ENCODE peak calls at places on chromosome 21, in four cellular contexts. L is GM23248, C is foreskin keratinocyte, W is fibroblast of lung. E is an unnamed sample.

GRCh38 chr21:25370311-25370744 is 237.0 kb downstream of the MRPL39 start:
- DNase-seq in L (peak), C (peak), W (peak), E (no peak)

GRCh38 chr21:44012474-44013379 is 618 bp downstream of the TRAPPC10 start:
- DNase-seq in L (peak), C (no peak), W (peak), E (peak)

GRCh38 chr21:42609806-42610205 is 43.6 kb upstream of the PDE9A start:
- DNase-seq in L (no peak), C (no peak), W (no peak), E (no peak)

GRCh38 chr21:43354016-43354420 is 72.9 kb downstream of the SIK1 start:
- DNase-seq in L (no peak), C (no peak), W (no peak), E (no peak)

GRCh38 chr21:31414601-31415000 is 70.5 kb upstream of the TIAM1 start:
- DNase-seq in L (no peak), C (no peak), W (no peak), E (no peak)

GRCh38 chr21:42570362-42570761 is 56.7 kb downstream of the SLC37A1 start:
- DNase-seq in L (no peak), C (no peak), W (no peak), E (peak)

GRCh38 chr21:24941316-24942185 is 665.7 kb downstream of the MRPL39 start:
- DNase-seq in L (no peak), C (peak), W (peak), E (peak)

GRCh38 chr21:42724226-42724920 is 71.0 kb downstream of the PDE9A start:
- DNase-seq in L (peak), C (no peak), W (peak), E (no peak)

GRCh38 chr21:46570631-46571030 is 34.3 kb downstream of the S100B start:
- DNase-seq in L (no peak), C (no peak), W (no peak), E (no peak)

GRCh38 chr21:30444204-30444603 is 4.1 kb downstream of the KRTAP15-1 start:
- DNase-seq in L (no peak), C (no peak), W (no peak), E (no peak)

GRCh38 chr21:31716106-31716505 is 15.8 kb downstream of the SCAF4 start:
- DNase-seq in L (no peak), C (no peak), W (no peak), E (no peak)

GRCh38 chr21:28758042-28758882 is 234.4 kb downstream of the LTN1 start:
- DNase-seq in L (peak), C (no peak), W (peak), E (no peak)

GRCh38 chr21:31555741-31556191 is 103.7 kb upstream of the SOD1 start:
- DNase-seq in L (no peak), C (no peak), W (no peak), E (no peak)

GRCh38 chr21:22561946-22562345 is 1563.7 kb downstream of the NCAM2 start:
- DNase-seq in L (no peak), C (no peak), W (no peak), E (no peak)

GRCh38 chr21:41796476-41797080 is 29.7 kb upstream of the RIPK4 start:
- DNase-seq in L (no peak), C (no peak), W (no peak), E (no peak)

GRCh38 chr21:26572026-26572425 is 1.1 kb downstream of the CYYR1 start:
- DNase-seq in L (no peak), C (no peak), W (no peak), E (no peak)

GRCh38 chr21:28257276-28257675 is 735.4 kb downstream of the LTN1 start:
- DNase-seq in L (no peak), C (no peak), W (no peak), E (no peak)

GRCh38 chr21:36854391-36854790 is 112.1 kb downstream of the HLCS start:
- DNase-seq in L (peak), C (no peak), W (no peak), E (no peak)

GRCh38 chr21:36145259-36145658 is 10.4 kb downstream of the CBR3 start:
- DNase-seq in L (no peak), C (no peak), W (no peak), E (no peak)

GRCh38 chr21:42405064-42406059 is 1.7 kb downstream of the UBASH3A start:
- DNase-seq in L (no peak), C (no peak), W (no peak), E (no peak)

GRCh38 chr21:33441489-33442477 is 38.0 kb downstream of the TMEM50B start:
- DNase-seq in L (peak), C (peak), W (peak), E (no peak)
- H3K27ac ChIP-seq in L (peak), C (peak), W (peak), E (peak)

GRCh38 chr21:14876464-14876863 is 188.3 kb downstream of the NRIP1 start:
- DNase-seq in L (no peak), C (no peak), W (no peak), E (no peak)

GRCh38 chr21:14875704-14876364 is 189.0 kb downstream of the NRIP1 start:
- DNase-seq in L (no peak), C (no peak), W (peak), E (no peak)

GRCh38 chr21:14877581-14878228 is 187.1 kb downstream of the NRIP1 start:
- DNase-seq in L (peak), C (no peak), W (peak), E (no peak)

GRCh38 chr21:14874379-14874778 is 190.4 kb downstream of the NRIP1 start:
- DNase-seq in L (no peak), C (no peak), W (no peak), E (no peak)

DNA sequence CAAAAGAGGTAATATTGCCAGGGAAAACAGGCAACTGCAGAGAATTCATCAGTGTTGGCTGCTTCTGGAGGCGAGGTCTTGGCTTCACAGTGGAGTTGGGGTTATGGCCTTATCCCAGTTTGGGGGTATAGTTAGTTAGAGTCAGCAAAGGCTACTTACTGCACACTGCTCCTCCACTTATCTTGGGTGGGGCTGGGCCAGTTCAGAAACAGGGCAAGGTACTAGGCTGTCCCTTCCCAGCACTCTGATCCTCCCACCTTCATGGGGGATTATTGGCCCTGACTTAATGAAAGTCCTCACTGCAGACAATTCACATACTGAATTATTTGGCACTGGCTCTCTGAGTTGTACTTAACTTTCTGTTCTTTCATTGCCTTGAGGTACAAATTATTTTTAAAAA is 189.6 kb downstream of the NRIP1 start:
- DNase-seq in L (no peak), C (no peak), W (no peak), E (no peak)
- H3K27ac ChIP-seq in L (no peak), C (no peak), W (no peak), E (no peak)

GRCh38 chr21:45082715-45083114 is 8.3 kb downstream of the ADARB1 start:
- DNase-seq in L (no peak), C (no peak), W (no peak), E (no peak)

GRCh38 chr21:45080232-45080631 is 5.9 kb downstream of the ADARB1 start:
- DNase-seq in L (peak), C (no peak), W (no peak), E (no peak)

GRCh38 chr21:45079351-45079750 is 5.0 kb downstream of the ADARB1 start:
- DNase-seq in L (peak), C (no peak), W (no peak), E (no peak)

GRCh38 chr21:45081636-45082035 is 7.3 kb downstream of the ADARB1 start:
- DNase-seq in L (no peak), C (no peak), W (no peak), E (no peak)

GRCh38 chr21:45080639-45081414 is 6.4 kb downstream of the ADARB1 start:
- DNase-seq in L (peak), C (no peak), W (peak), E (no peak)
- H3K27ac ChIP-seq in L (peak), C (no peak), W (no peak), E (peak)

DNA sequence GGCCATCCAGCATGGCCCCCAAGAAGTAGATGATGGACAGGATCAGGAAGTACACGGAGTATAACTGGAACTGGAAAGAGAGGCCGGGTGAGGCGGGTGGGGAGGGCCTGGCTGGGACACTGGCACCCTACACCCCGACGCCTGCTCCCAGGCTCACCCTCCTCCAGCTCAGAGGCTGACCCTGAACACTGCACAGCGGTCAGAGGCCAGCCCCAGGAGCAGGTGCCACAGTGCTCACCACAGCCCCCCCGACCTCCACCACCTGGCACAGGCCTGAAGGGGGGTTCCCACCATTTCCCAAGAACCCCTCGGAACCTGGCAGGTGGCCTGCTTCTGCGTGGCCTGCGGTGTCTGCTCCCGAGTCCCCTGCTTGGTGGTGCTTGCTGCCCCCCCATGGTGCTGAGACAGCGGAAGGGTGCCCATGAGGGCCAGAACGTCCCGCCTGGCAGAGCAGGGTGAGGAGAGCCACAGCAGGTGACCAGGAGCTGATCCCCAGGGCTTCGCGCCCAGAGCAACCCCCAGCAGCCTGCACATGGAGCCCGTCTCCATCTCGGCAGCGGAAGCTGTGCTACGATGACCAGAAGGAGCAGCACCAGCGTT is 26.1 kb downstream of the SLC19A1 start:
- DNase-seq in L (no peak), C (no peak), W (no peak), E (no peak)
- H3K27ac ChIP-seq in L (no peak), C (no peak), W (no peak), E (peak)

GRCh38 chr21:38957575-38958340 is 152.0 kb downstream of the ETS2 start:
- DNase-seq in L (no peak), C (no peak), W (no peak), E (no peak)
- H3K27ac ChIP-seq in L (no peak), C (no peak), W (no peak), E (peak)

GRCh38 chr21:16587671-16588379 is 858.0 kb downstream of the USP25 start:
- DNase-seq in L (peak), C (peak), W (peak), E (no peak)

GRCh38 chr21:16589499-16589898 is 859.7 kb downstream of the USP25 start:
- DNase-seq in L (no peak), C (no peak), W (no peak), E (no peak)

GRCh38 chr21:16588433-16588860 is 858.7 kb downstream of the USP25 start:
- DNase-seq in L (peak), C (peak), W (peak), E (peak)

GRCh38 chr21:16590186-16590585 is 860.4 kb downstream of the USP25 start:
- DNase-seq in L (no peak), C (no peak), W (no peak), E (no peak)

DNA sequence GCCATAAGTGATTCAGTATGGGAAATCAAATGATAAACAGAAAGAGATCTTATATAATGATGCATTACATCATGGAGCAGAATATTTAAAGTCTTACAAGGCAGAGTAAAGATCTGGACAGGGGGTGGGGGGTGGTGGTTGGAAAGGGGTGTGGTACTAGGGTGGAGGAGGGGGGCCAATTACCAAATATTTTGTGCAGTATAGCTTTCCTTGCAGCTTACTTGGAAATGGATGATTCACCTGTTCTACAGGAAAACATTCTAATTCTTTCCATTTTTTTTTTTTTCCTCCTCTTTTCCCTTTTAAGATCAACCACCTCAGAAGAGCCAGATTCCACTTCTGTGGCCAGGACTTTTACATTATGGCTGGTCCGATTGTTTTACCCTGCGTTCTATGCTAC is 859.3 kb downstream of the USP25 start:
- DNase-seq in L (peak), C (no peak), W (peak), E (no peak)
- H3K27ac ChIP-seq in L (peak), C (no peak), W (no peak), E (no peak)

E was measured in stomach.